ENCODE peak calls at places on chromosomes 6 and 20, in eight cellular contexts. U is CD8-positive, alpha-beta T cell; P is Peyer's patch; X is trophoblast cell; O is aorta; R is left ventricle myocardium inferior; J is cardiac muscle cell; A is CD4-positive, alpha-beta memory T cell. G is an unnamed sample.

GRCh38 chr6:39402239-39402751 is 79.8 kb upstream of the KCNK16 start:
- DNase-seq in X (peak), J (no peak), P (no peak), O (no peak), U (no peak), R (no peak), A (no peak), G (no peak)

GRCh38 chr6:156953478-156954146 is 176.4 kb downstream of the ARID1B start:
- DNase-seq in O (no peak), J (peak), U (peak), P (no peak), A (peak), R (no peak), X (peak), G (no peak)

GRCh38 chr6:41073968-41074691 is 1.4 kb downstream of the NFYA start:
- DNase-seq in X (peak), U (no peak), P (no peak), J (peak), A (no peak), O (no peak), R (no peak), G (no peak)

GRCh38 chr6:47651505-47651944 is 46.9 kb upstream of the ADGRF4 start:
- DNase-seq in P (no peak), A (no peak), O (no peak), U (no peak), R (no peak), X (peak), J (peak), G (no peak)

GRCh38 chr6:118580585-118581419 is 32.7 kb downstream of the PLN start:
- DNase-seq in X (peak), R (no peak), U (peak), J (peak), P (peak), A (peak), O (no peak), G (no peak)

GRCh38 chr6:134657751-134658522 is 292.0 kb downstream of the ALDH8A1 start:
- DNase-seq in A (no peak), J (no peak), R (no peak), U (no peak), O (no peak), P (no peak), X (peak), G (no peak)

GRCh38 chr6:6256881-6257280 is 63.6 kb downstream of the F13A1 start:
- DNase-seq in A (no peak), P (no peak), R (no peak), O (no peak), X (no peak), U (no peak), J (no peak), G (no peak)

GRCh38 chr20:10347066-10347465 is 87.0 kb downstream of the MKKS start:
- DNase-seq in X (no peak), O (no peak), A (no peak), J (no peak), U (no peak), P (no peak), R (no peak), G (no peak)

GRCh38 chr6:129263117-129263516 is 380.2 kb downstream of the LAMA2 start:
- DNase-seq in X (no peak), J (no peak), P (no peak), U (no peak), O (no peak), A (no peak), R (no peak), G (no peak)

GRCh38 chr6:37638414-37639079 is 59.1 kb downstream of the MDGA1 start:
- DNase-seq in A (no peak), J (peak), U (no peak), R (no peak), O (no peak), X (no peak), P (no peak), G (no peak)

GRCh38 chr6:169166896-169167580 is 86.6 kb downstream of the THBS2 start:
- DNase-seq in U (no peak), O (no peak), J (no peak), X (peak), R (no peak), A (no peak), P (no peak), G (no peak)

GRCh38 chr6:113209315-113209714 is 647.8 kb upstream of the MARCKS start:
- DNase-seq in O (no peak), A (no peak), J (no peak), R (no peak), X (no peak), U (no peak), P (no peak), G (no peak)

GRCh38 chr6:89297695-89298351 is 17.3 kb downstream of the GABRR2 start:
- DNase-seq in U (peak), O (no peak), P (peak), X (peak), R (peak), J (peak), A (peak), G (no peak)

DNA sequence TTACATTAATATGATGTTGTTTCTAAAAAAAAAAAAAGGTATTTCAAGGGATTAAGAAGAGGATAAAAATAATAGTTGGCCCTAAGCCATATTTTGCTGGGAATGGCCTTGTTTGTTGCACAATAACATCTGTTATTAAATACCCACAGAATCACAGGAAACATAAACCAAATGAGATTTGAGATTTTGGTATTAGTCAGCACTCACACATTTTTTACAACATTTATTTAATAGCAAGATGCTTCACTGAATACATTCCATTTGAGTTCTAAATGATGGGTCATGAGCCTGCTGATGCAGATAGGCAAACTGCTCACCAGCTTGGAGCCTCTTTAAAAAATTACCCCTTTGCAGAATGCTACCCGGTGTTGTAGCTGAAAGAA is 92.9 kb upstream of the ENPP5 start:
- DNase-seq in U (no peak), P (no peak), X (no peak), O (no peak), J (peak), A (no peak), R (no peak), G (no peak)
- H3K27ac ChIP-seq in U (no peak), P (no peak), X (no peak), O (no peak), J (no peak), A (no peak), R (peak), G (no peak)

GRCh38 chr20:46708172-46708860 is 1.1 kb upstream of the SLC2A10 start:
- DNase-seq in O (no peak), P (no peak), J (no peak), A (no peak), U (no peak), X (peak), R (no peak), G (no peak)

GRCh38 chr20:46705378-46705729 is 4.1 kb upstream of the SLC2A10 start:
- DNase-seq in A (no peak), X (no peak), J (no peak), R (no peak), U (no peak), O (no peak), P (no peak), G (no peak)

GRCh38 chr20:46703435-46703834 is 6.0 kb upstream of the SLC2A10 start:
- DNase-seq in P (no peak), U (no peak), X (peak), O (no peak), R (no peak), A (no peak), J (no peak), G (no peak)

GRCh38 chr20:46704714-46705377 is 4.6 kb upstream of the SLC2A10 start:
- DNase-seq in R (no peak), A (no peak), U (no peak), P (no peak), O (no peak), J (peak), X (no peak), G (no peak)

GRCh38 chr20:46706242-46706641 is 3.2 kb upstream of the SLC2A10 start:
- DNase-seq in R (no peak), A (no peak), O (no peak), J (no peak), P (no peak), U (no peak), X (no peak), G (no peak)
- H3K27ac ChIP-seq in R (no peak), A (no peak), O (no peak), J (no peak), P (no peak), U (no peak), X (no peak), G (peak)

DNA sequence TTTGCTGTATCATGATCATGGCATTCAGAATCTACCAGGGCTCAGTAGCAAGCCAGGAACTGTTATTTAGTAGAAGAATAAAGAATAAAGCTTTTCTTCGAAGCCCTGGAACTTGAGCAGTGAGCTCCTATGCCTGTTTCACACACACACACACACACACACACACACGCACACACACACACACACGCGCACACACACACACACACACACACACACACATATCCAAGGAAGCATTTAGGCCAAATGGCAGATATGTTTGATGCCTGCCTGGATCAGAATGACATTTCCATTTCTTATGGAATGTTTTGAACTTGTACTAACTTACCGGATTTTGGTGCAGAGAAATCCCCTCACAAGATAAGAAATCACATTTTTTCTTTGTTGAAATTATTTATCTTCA is 35.5 kb downstream of the RPP21 start:
- DNase-seq in R (no peak), A (no peak), J (no peak), O (no peak), X (no peak), P (no peak), U (no peak), G (no peak)
- H3K27ac ChIP-seq in R (no peak), A (no peak), J (no peak), O (no peak), X (no peak), P (no peak), U (no peak), G (no peak)

GRCh38 chr6:88124925-88125557 is 41.1 kb downstream of the CNR1 start:
- DNase-seq in O (no peak), U (no peak), A (no peak), X (no peak), R (no peak), P (no peak), J (no peak), G (no peak)
- H3K27ac ChIP-seq in O (no peak), U (no peak), A (no peak), X (no peak), R (no peak), P (no peak), J (no peak), G (no peak)

GRCh38 chr6:1763411-1763810 is 153.7 kb downstream of the FOXC1 start:
- DNase-seq in P (no peak), A (no peak), O (no peak), R (no peak), J (no peak), U (no peak), X (peak), G (no peak)
- H3K27ac ChIP-seq in P (no peak), A (no peak), O (no peak), R (no peak), J (no peak), U (no peak), X (no peak), G (no peak)

GRCh38 chr6:115310156-115310555 is 750.5 kb downstream of the FRK start:
- DNase-seq in O (no peak), P (no peak), X (no peak), U (no peak), A (no peak), J (no peak), R (no peak), G (no peak)
- H3K27ac ChIP-seq in O (no peak), P (no peak), X (no peak), U (no peak), A (no peak), J (no peak), R (no peak), G (no peak)

DNA sequence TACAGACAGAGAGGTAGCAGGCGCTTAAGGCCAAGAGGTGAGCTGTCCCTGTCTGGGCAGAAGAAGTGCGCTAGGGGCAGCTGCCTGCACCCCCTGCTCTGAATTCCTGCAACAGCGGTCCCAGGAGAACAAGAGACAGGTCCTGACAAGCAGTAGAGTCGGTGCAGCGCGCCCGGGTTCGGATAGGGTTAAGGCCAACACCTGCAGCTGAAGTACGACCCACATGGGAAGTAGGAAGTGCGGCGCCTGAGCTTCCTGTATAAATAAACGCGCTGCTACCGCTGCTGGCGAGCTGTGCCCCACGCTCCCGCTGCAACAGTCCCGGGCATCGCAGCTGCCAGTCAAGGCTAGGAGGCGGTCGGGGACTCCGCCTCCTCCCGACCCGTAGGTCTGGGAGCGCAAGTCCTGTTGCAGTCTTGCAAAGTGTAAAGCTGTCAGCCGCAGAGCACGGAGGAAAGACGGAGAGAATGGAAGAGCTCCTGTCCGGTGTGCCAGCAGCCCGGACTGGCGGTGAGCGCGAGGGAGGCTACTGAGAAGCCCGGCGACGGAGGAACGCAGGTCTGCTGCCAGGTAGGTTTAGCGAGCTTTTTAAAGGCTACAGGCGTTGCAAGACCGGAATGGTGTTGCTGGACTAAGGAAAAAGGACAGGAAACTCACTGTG is at the start of gene RNF144B:
- DNase-seq in P (peak), R (peak), A (peak), J (peak), U (peak), O (peak), X (peak), G (peak)
- H3K27ac ChIP-seq in P (peak), R (peak), A (peak), J (peak), U (peak), O (peak), X (peak), G (peak)